ENCODE peak calls at places on chromosomes 7 and 10, in seven cellular contexts. One of them, this sample, is unnamed.

GRCh38 chr10:43384252-43385221 is 13.1 kb downstream of the FXYD4 start:
- DNase-seq in neural crest cell: no peak
- DNase-seq in thoracic aorta: no peak
- DNase-seq in activated gamma-delta T cell treated with anti-CD3 and anti-CD28 coated beads, Interleukin-2, amount 50 U/mL, for 16 hours: no peak
- DNase-seq in NCI-H774: no peak
- DNase-seq in cardiac muscle cell: no peak
- DNase-seq in BE2C: no peak
- DNase-seq in this sample: no peak

GRCh38 chr7:128381161-128381821 is 19.8 kb upstream of the PRRT4 start:
- DNase-seq in NCI-H774: no peak
- DNase-seq in activated gamma-delta T cell treated with anti-CD3 and anti-CD28 coated beads, Interleukin-2, amount 50 U/mL, for 16 hours: no peak
- DNase-seq in neural crest cell: peak
- DNase-seq in BE2C: no peak
- DNase-seq in thoracic aorta: no peak
- DNase-seq in cardiac muscle cell: peak
- DNase-seq in this sample: no peak

GRCh38 chr10:89706011-89706410 is 4.6 kb downstream of the KIF20B start:
- DNase-seq in activated gamma-delta T cell treated with anti-CD3 and anti-CD28 coated beads, Interleukin-2, amount 50 U/mL, for 16 hours: no peak
- DNase-seq in neural crest cell: no peak
- DNase-seq in NCI-H774: no peak
- DNase-seq in BE2C: no peak
- DNase-seq in thoracic aorta: no peak
- DNase-seq in cardiac muscle cell: no peak
- DNase-seq in this sample: no peak

GRCh38 chr10:58782876-58783859 is 270.5 kb downstream of the BICC1 start:
- DNase-seq in neural crest cell: no peak
- DNase-seq in cardiac muscle cell: peak
- DNase-seq in NCI-H774: no peak
- DNase-seq in activated gamma-delta T cell treated with anti-CD3 and anti-CD28 coated beads, Interleukin-2, amount 50 U/mL, for 16 hours: no peak
- DNase-seq in BE2C: no peak
- DNase-seq in thoracic aorta: no peak
- DNase-seq in this sample: no peak

GRCh38 chr10:122468923-122469781 is 7.8 kb downstream of the HTRA1 start:
- DNase-seq in neural crest cell: no peak
- DNase-seq in NCI-H774: no peak
- DNase-seq in thoracic aorta: no peak
- DNase-seq in cardiac muscle cell: no peak
- DNase-seq in activated gamma-delta T cell treated with anti-CD3 and anti-CD28 coated beads, Interleukin-2, amount 50 U/mL, for 16 hours: no peak
- DNase-seq in BE2C: no peak
- DNase-seq in this sample: no peak

GRCh38 chr10:11145498-11145855 is 127.8 kb downstream of the CELF2 start:
- DNase-seq in thoracic aorta: no peak
- DNase-seq in neural crest cell: no peak
- DNase-seq in activated gamma-delta T cell treated with anti-CD3 and anti-CD28 coated beads, Interleukin-2, amount 50 U/mL, for 16 hours: peak
- DNase-seq in BE2C: no peak
- DNase-seq in cardiac muscle cell: peak
- DNase-seq in NCI-H774: no peak
- DNase-seq in this sample: no peak

GRCh38 chr10:69411476-69411875 is 5.2 kb downstream of the TACR2 start:
- DNase-seq in neural crest cell: no peak
- DNase-seq in cardiac muscle cell: no peak
- DNase-seq in BE2C: no peak
- DNase-seq in thoracic aorta: no peak
- DNase-seq in NCI-H774: no peak
- DNase-seq in activated gamma-delta T cell treated with anti-CD3 and anti-CD28 coated beads, Interleukin-2, amount 50 U/mL, for 16 hours: no peak
- DNase-seq in this sample: no peak

GRCh38 chr10:74006269-74006668 is 8.4 kb downstream of the VCL start:
- DNase-seq in BE2C: no peak
- DNase-seq in NCI-H774: no peak
- DNase-seq in thoracic aorta: no peak
- DNase-seq in neural crest cell: no peak
- DNase-seq in activated gamma-delta T cell treated with anti-CD3 and anti-CD28 coated beads, Interleukin-2, amount 50 U/mL, for 16 hours: no peak
- DNase-seq in cardiac muscle cell: no peak
- DNase-seq in this sample: no peak

GRCh38 chr7:74231232-74231590 is 21.4 kb downstream of the LAT2 start:
- DNase-seq in NCI-H774: no peak
- DNase-seq in neural crest cell: no peak
- DNase-seq in activated gamma-delta T cell treated with anti-CD3 and anti-CD28 coated beads, Interleukin-2, amount 50 U/mL, for 16 hours: no peak
- DNase-seq in thoracic aorta: no peak
- DNase-seq in BE2C: no peak
- DNase-seq in cardiac muscle cell: no peak
- DNase-seq in this sample: no peak

GRCh38 chr10:72322030-72322279 is 32.8 kb downstream of the DNAJB12 start:
- DNase-seq in BE2C: no peak
- DNase-seq in cardiac muscle cell: no peak
- DNase-seq in NCI-H774: no peak
- DNase-seq in neural crest cell: no peak
- DNase-seq in activated gamma-delta T cell treated with anti-CD3 and anti-CD28 coated beads, Interleukin-2, amount 50 U/mL, for 16 hours: no peak
- DNase-seq in thoracic aorta: no peak
- DNase-seq in this sample: no peak

GRCh38 chr10:35328404-35329037 is 7.8 kb upstream of the CCNY start:
- DNase-seq in thoracic aorta: no peak
- DNase-seq in cardiac muscle cell: no peak
- DNase-seq in NCI-H774: no peak
- DNase-seq in neural crest cell: no peak
- DNase-seq in BE2C: no peak
- DNase-seq in activated gamma-delta T cell treated with anti-CD3 and anti-CD28 coated beads, Interleukin-2, amount 50 U/mL, for 16 hours: no peak
- DNase-seq in this sample: no peak

GRCh38 chr7:158246272-158246959 is 341.2 kb downstream of the PTPRN2 start:
- DNase-seq in NCI-H774: no peak
- DNase-seq in thoracic aorta: no peak
- DNase-seq in activated gamma-delta T cell treated with anti-CD3 and anti-CD28 coated beads, Interleukin-2, amount 50 U/mL, for 16 hours: no peak
- DNase-seq in cardiac muscle cell: no peak
- DNase-seq in neural crest cell: no peak
- DNase-seq in BE2C: no peak
- DNase-seq in this sample: no peak

GRCh38 chr10:79090134-79090803 is 21.5 kb downstream of the ZMIZ1 start:
- DNase-seq in activated gamma-delta T cell treated with anti-CD3 and anti-CD28 coated beads, Interleukin-2, amount 50 U/mL, for 16 hours: no peak
- DNase-seq in neural crest cell: no peak
- DNase-seq in cardiac muscle cell: no peak
- DNase-seq in NCI-H774: no peak
- DNase-seq in thoracic aorta: no peak
- DNase-seq in BE2C: peak
- DNase-seq in this sample: no peak

GRCh38 chr7:157682064-157682945 is 345.5 kb downstream of the DNAJB6 start:
- DNase-seq in neural crest cell: no peak
- DNase-seq in thoracic aorta: no peak
- DNase-seq in cardiac muscle cell: no peak
- DNase-seq in activated gamma-delta T cell treated with anti-CD3 and anti-CD28 coated beads, Interleukin-2, amount 50 U/mL, for 16 hours: no peak
- DNase-seq in NCI-H774: no peak
- DNase-seq in BE2C: no peak
- DNase-seq in this sample: no peak

GRCh38 chr10:114697061-114697598 is 39.1 kb upstream of the ABLIM1 start:
- DNase-seq in activated gamma-delta T cell treated with anti-CD3 and anti-CD28 coated beads, Interleukin-2, amount 50 U/mL, for 16 hours: no peak
- DNase-seq in thoracic aorta: no peak
- DNase-seq in BE2C: no peak
- DNase-seq in cardiac muscle cell: no peak
- DNase-seq in NCI-H774: no peak
- DNase-seq in neural crest cell: no peak
- DNase-seq in this sample: no peak

GRCh38 chr7:19561121-19561805 is 147.6 kb downstream of the POLR1F start:
- DNase-seq in thoracic aorta: no peak
- DNase-seq in NCI-H774: no peak
- DNase-seq in neural crest cell: no peak
- DNase-seq in activated gamma-delta T cell treated with anti-CD3 and anti-CD28 coated beads, Interleukin-2, amount 50 U/mL, for 16 hours: no peak
- DNase-seq in BE2C: no peak
- DNase-seq in cardiac muscle cell: no peak
- DNase-seq in this sample: no peak

GRCh38 chr10:12471135-12471534 is 121.8 kb downstream of the CAMK1D start:
- DNase-seq in neural crest cell: no peak
- DNase-seq in NCI-H774: no peak
- DNase-seq in thoracic aorta: no peak
- DNase-seq in BE2C: no peak
- DNase-seq in cardiac muscle cell: no peak
- DNase-seq in activated gamma-delta T cell treated with anti-CD3 and anti-CD28 coated beads, Interleukin-2, amount 50 U/mL, for 16 hours: no peak
- DNase-seq in this sample: no peak

GRCh38 chr7:107277331-107277730 is 108.5 kb downstream of the HBP1 start:
- DNase-seq in activated gamma-delta T cell treated with anti-CD3 and anti-CD28 coated beads, Interleukin-2, amount 50 U/mL, for 16 hours: no peak
- DNase-seq in thoracic aorta: no peak
- DNase-seq in BE2C: no peak
- DNase-seq in cardiac muscle cell: no peak
- DNase-seq in NCI-H774: no peak
- DNase-seq in neural crest cell: no peak
- DNase-seq in this sample: no peak

GRCh38 chr7:3588341-3588740 is 287.3 kb downstream of the SDK1 start:
- DNase-seq in BE2C: no peak
- DNase-seq in cardiac muscle cell: peak
- DNase-seq in neural crest cell: no peak
- DNase-seq in NCI-H774: no peak
- DNase-seq in thoracic aorta: no peak
- DNase-seq in activated gamma-delta T cell treated with anti-CD3 and anti-CD28 coated beads, Interleukin-2, amount 50 U/mL, for 16 hours: no peak
- DNase-seq in this sample: no peak

GRCh38 chr10:133379152-133379800 is at the start of gene PAOX:
- DNase-seq in thoracic aorta: no peak
- DNase-seq in NCI-H774: peak
- DNase-seq in activated gamma-delta T cell treated with anti-CD3 and anti-CD28 coated beads, Interleukin-2, amount 50 U/mL, for 16 hours: no peak
- DNase-seq in cardiac muscle cell: peak
- DNase-seq in neural crest cell: peak
- DNase-seq in BE2C: peak
- DNase-seq in this sample: no peak

GRCh38 chr7:134910968-134911367 is 75.3 kb upstream of the AGBL3 start:
- DNase-seq in thoracic aorta: no peak
- DNase-seq in neural crest cell: no peak
- DNase-seq in cardiac muscle cell: no peak
- DNase-seq in activated gamma-delta T cell treated with anti-CD3 and anti-CD28 coated beads, Interleukin-2, amount 50 U/mL, for 16 hours: no peak
- DNase-seq in NCI-H774: no peak
- DNase-seq in BE2C: no peak
- DNase-seq in this sample: no peak

GRCh38 chr10:121696854-121697253 is 98.6 kb upstream of the FGFR2 start:
- DNase-seq in BE2C: peak
- DNase-seq in neural crest cell: peak
- DNase-seq in cardiac muscle cell: peak
- DNase-seq in thoracic aorta: no peak
- DNase-seq in NCI-H774: no peak
- DNase-seq in activated gamma-delta T cell treated with anti-CD3 and anti-CD28 coated beads, Interleukin-2, amount 50 U/mL, for 16 hours: no peak
- DNase-seq in this sample: no peak